ENCODE peak calls at places on chromosomes 12 and 14, in four cellular contexts. One of them, this sample, is unnamed.

GRCh38 chr14:96309128-96309906 is 53.3 kb downstream of the BDKRB1 start:
- DNase-seq in left ventricle myocardium inferior: no peak
- DNase-seq in bronchial epithelial cell: no peak
- DNase-seq in retinal pigment epithelial cell: no peak
- DNase-seq in this sample: peak

GRCh38 chr14:24164591-24164991 is 3.5 kb downstream of the IRF9 start:
- DNase-seq in left ventricle myocardium inferior: no peak
- DNase-seq in bronchial epithelial cell: no peak
- DNase-seq in retinal pigment epithelial cell: no peak
- DNase-seq in this sample: no peak

GRCh38 chr12:15939111-15939510 is 28.0 kb downstream of the DERA start:
- DNase-seq in left ventricle myocardium inferior: no peak
- DNase-seq in bronchial epithelial cell: no peak
- DNase-seq in retinal pigment epithelial cell: no peak
- DNase-seq in this sample: no peak

GRCh38 chr14:35532783-35533356 is 1.1 kb upstream of the INSM2 start:
- DNase-seq in left ventricle myocardium inferior: no peak
- DNase-seq in bronchial epithelial cell: peak
- DNase-seq in retinal pigment epithelial cell: no peak
- DNase-seq in this sample: no peak

GRCh38 chr12:94262228-94263010 is 114.0 kb downstream of the PLXNC1 start:
- DNase-seq in left ventricle myocardium inferior: peak
- DNase-seq in bronchial epithelial cell: peak
- DNase-seq in retinal pigment epithelial cell: peak
- DNase-seq in this sample: peak

GRCh38 chr12:46049665-46050064 is 59.3 kb upstream of the SCAF11 start:
- DNase-seq in left ventricle myocardium inferior: no peak
- DNase-seq in bronchial epithelial cell: no peak
- DNase-seq in retinal pigment epithelial cell: no peak
- DNase-seq in this sample: no peak

GRCh38 chr14:90513151-90514014 is 116.6 kb downstream of the CALM1 start:
- DNase-seq in left ventricle myocardium inferior: peak
- DNase-seq in bronchial epithelial cell: peak
- DNase-seq in retinal pigment epithelial cell: peak
- DNase-seq in this sample: no peak

GRCh38 chr12:41188058-41188840 is at the start of gene PDZRN4:
- DNase-seq in left ventricle myocardium inferior: no peak
- DNase-seq in bronchial epithelial cell: no peak
- DNase-seq in retinal pigment epithelial cell: no peak
- DNase-seq in this sample: no peak

GRCh38 chr12:57031228-57031670 is 14.9 kb upstream of the TAC3 start:
- DNase-seq in left ventricle myocardium inferior: no peak
- DNase-seq in bronchial epithelial cell: peak
- DNase-seq in retinal pigment epithelial cell: no peak
- DNase-seq in this sample: no peak

GRCh38 chr12:93541578-93542217 is 30.8 kb upstream of the SOCS2 start:
- DNase-seq in left ventricle myocardium inferior: no peak
- DNase-seq in bronchial epithelial cell: no peak
- DNase-seq in retinal pigment epithelial cell: no peak
- DNase-seq in this sample: no peak

GRCh38 chr12:69837191-69838085 is 12.4 kb downstream of the MYRFL start:
- DNase-seq in left ventricle myocardium inferior: no peak
- DNase-seq in bronchial epithelial cell: no peak
- DNase-seq in retinal pigment epithelial cell: no peak
- DNase-seq in this sample: no peak

GRCh38 chr12:114405449-114406271 is at the start of gene TBX5:
- DNase-seq in left ventricle myocardium inferior: no peak
- DNase-seq in bronchial epithelial cell: no peak
- DNase-seq in retinal pigment epithelial cell: no peak
- DNase-seq in this sample: no peak

GRCh38 chr12:31568498-31568897 is 22.4 kb downstream of the DENND5B start:
- DNase-seq in left ventricle myocardium inferior: no peak
- DNase-seq in bronchial epithelial cell: no peak
- DNase-seq in retinal pigment epithelial cell: no peak
- DNase-seq in this sample: no peak

GRCh38 chr12:48788522-48788851 is 402 bp downstream of the ADCY6 start:
- DNase-seq in left ventricle myocardium inferior: no peak
- DNase-seq in bronchial epithelial cell: no peak
- DNase-seq in retinal pigment epithelial cell: no peak
- DNase-seq in this sample: no peak

GRCh38 chr12:12645485-12645884 is 33.8 kb downstream of the CREBL2 start:
- DNase-seq in left ventricle myocardium inferior: no peak
- DNase-seq in bronchial epithelial cell: peak
- DNase-seq in retinal pigment epithelial cell: no peak
- DNase-seq in this sample: no peak

GRCh38 chr12:48008349-48008748 is 4.1 kb upstream of the COL2A1 start:
- DNase-seq in left ventricle myocardium inferior: no peak
- DNase-seq in bronchial epithelial cell: no peak
- DNase-seq in retinal pigment epithelial cell: no peak
- DNase-seq in this sample: no peak

GRCh38 chr14:34075095-34075744 is 124.3 kb upstream of the EGLN3 start:
- DNase-seq in left ventricle myocardium inferior: no peak
- DNase-seq in bronchial epithelial cell: no peak
- DNase-seq in retinal pigment epithelial cell: no peak
- DNase-seq in this sample: no peak

GRCh38 chr14:59870277-59871165 is at the start of gene RTN1:
- DNase-seq in left ventricle myocardium inferior: peak
- DNase-seq in bronchial epithelial cell: peak
- DNase-seq in retinal pigment epithelial cell: peak
- DNase-seq in this sample: no peak

GRCh38 chr12:109760031-109760929 is 46.7 kb downstream of the FAM222A start:
- DNase-seq in left ventricle myocardium inferior: peak
- DNase-seq in bronchial epithelial cell: no peak
- DNase-seq in retinal pigment epithelial cell: no peak
- DNase-seq in this sample: no peak

GRCh38 chr14:64704145-64704742 is at the start of gene PLEKHG3:
- DNase-seq in left ventricle myocardium inferior: peak
- DNase-seq in bronchial epithelial cell: peak
- DNase-seq in retinal pigment epithelial cell: no peak
- DNase-seq in this sample: no peak

GRCh38 chr12:117762143-117762542 is 206.6 kb downstream of the KSR2 start:
- DNase-seq in left ventricle myocardium inferior: no peak
- DNase-seq in bronchial epithelial cell: no peak
- DNase-seq in retinal pigment epithelial cell: no peak
- DNase-seq in this sample: no peak

GRCh38 chr14:75554482-75554881 is 23.9 kb upstream of the FLVCR2 start:
- DNase-seq in left ventricle myocardium inferior: no peak
- DNase-seq in bronchial epithelial cell: peak
- DNase-seq in retinal pigment epithelial cell: no peak
- DNase-seq in this sample: no peak

GRCh38 chr14:22190411-22191191 is 398.4 kb downstream of the DAD1 start:
- DNase-seq in left ventricle myocardium inferior: no peak
- DNase-seq in bronchial epithelial cell: peak
- DNase-seq in retinal pigment epithelial cell: no peak
- DNase-seq in this sample: peak

GRCh38 chr12:15592934-15593333 is 196.3 kb downstream of the EPS8 start:
- DNase-seq in left ventricle myocardium inferior: no peak
- DNase-seq in bronchial epithelial cell: no peak
- DNase-seq in retinal pigment epithelial cell: no peak
- DNase-seq in this sample: no peak

GRCh38 chr14:94936411-94936892 is 166.5 kb upstream of the GSC start:
- DNase-seq in left ventricle myocardium inferior: peak
- DNase-seq in bronchial epithelial cell: no peak
- DNase-seq in retinal pigment epithelial cell: peak
- DNase-seq in this sample: no peak

GRCh38 chr12:101738920-101739665 is at the start of gene SYCP3:
- DNase-seq in left ventricle myocardium inferior: no peak
- DNase-seq in bronchial epithelial cell: no peak
- DNase-seq in retinal pigment epithelial cell: no peak
- DNase-seq in this sample: no peak

GRCh38 chr12:67441736-67442346 is 172.7 kb downstream of the CAND1 start:
- DNase-seq in left ventricle myocardium inferior: peak
- DNase-seq in bronchial epithelial cell: peak
- DNase-seq in retinal pigment epithelial cell: peak
- DNase-seq in this sample: no peak

GRCh38 chr12:54993181-54993835 is 8.7 kb upstream of the TESPA1 start:
- DNase-seq in left ventricle myocardium inferior: no peak
- DNase-seq in bronchial epithelial cell: peak
- DNase-seq in retinal pigment epithelial cell: peak
- DNase-seq in this sample: no peak

GRCh38 chr12:2054091-2055018 is 1.6 kb downstream of the CACNA1C start:
- DNase-seq in left ventricle myocardium inferior: no peak
- DNase-seq in bronchial epithelial cell: no peak
- DNase-seq in retinal pigment epithelial cell: no peak
- DNase-seq in this sample: no peak

GRCh38 chr12:85642810-85643209 is 193.4 kb downstream of the RASSF9 start:
- DNase-seq in left ventricle myocardium inferior: no peak
- DNase-seq in bronchial epithelial cell: peak
- DNase-seq in retinal pigment epithelial cell: no peak
- DNase-seq in this sample: no peak

GRCh38 chr14:60324837-60325236 is 75.8 kb downstream of the PPM1A start:
- DNase-seq in left ventricle myocardium inferior: no peak
- DNase-seq in bronchial epithelial cell: no peak
- DNase-seq in retinal pigment epithelial cell: no peak
- DNase-seq in this sample: no peak

GRCh38 chr12:13173537-13173936 is 23.0 kb upstream of the EMP1 start:
- DNase-seq in left ventricle myocardium inferior: peak
- DNase-seq in bronchial epithelial cell: peak
- DNase-seq in retinal pigment epithelial cell: peak
- DNase-seq in this sample: no peak

GRCh38 chr12:98422809-98423208 is 92.6 kb upstream of the TMPO start:
- DNase-seq in left ventricle myocardium inferior: no peak
- DNase-seq in bronchial epithelial cell: no peak
- DNase-seq in retinal pigment epithelial cell: no peak
- DNase-seq in this sample: no peak

GRCh38 chr12:117850048-117850447 is 118.7 kb downstream of the KSR2 start:
- DNase-seq in left ventricle myocardium inferior: no peak
- DNase-seq in bronchial epithelial cell: peak
- DNase-seq in retinal pigment epithelial cell: no peak
- DNase-seq in this sample: no peak

GRCh38 chr14:22163051-22163450 is 426.0 kb downstream of the DAD1 start:
- DNase-seq in left ventricle myocardium inferior: no peak
- DNase-seq in bronchial epithelial cell: peak
- DNase-seq in retinal pigment epithelial cell: no peak
- DNase-seq in this sample: no peak

GRCh38 chr14:93122820-93123219 is 7.1 kb upstream of the ITPK1 start:
- DNase-seq in left ventricle myocardium inferior: no peak
- DNase-seq in bronchial epithelial cell: no peak
- DNase-seq in retinal pigment epithelial cell: no peak
- DNase-seq in this sample: no peak

GRCh38 chr14:30193791-30194407 is 266.3 kb upstream of the PRKD1 start:
- DNase-seq in left ventricle myocardium inferior: no peak
- DNase-seq in bronchial epithelial cell: peak
- DNase-seq in retinal pigment epithelial cell: no peak
- DNase-seq in this sample: no peak

DNA sequence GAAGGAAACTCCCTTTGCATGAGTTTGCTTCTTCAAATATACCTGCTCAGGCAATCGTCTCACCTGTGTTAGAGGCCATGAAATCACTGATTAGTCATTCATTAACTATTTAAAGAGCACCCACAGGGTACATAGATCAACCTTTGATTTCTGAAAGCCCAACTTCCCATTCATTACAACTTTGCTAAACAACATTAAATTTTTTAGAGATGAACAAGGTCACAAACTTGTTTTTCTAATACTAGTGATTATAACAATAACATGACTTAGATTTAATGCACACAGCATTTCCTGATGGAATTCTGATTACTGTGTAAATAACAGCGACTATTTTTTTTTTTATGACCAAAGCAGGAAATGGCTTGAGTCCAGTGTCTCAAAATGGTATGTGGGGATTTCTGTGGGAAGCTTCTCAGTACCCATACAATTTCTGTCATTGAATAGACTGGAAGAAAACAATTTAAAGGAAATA is 5.4 kb upstream of the ERO1A start:
- DNase-seq in left ventricle myocardium inferior: no peak
- DNase-seq in bronchial epithelial cell: peak
- DNase-seq in retinal pigment epithelial cell: no peak
- DNase-seq in this sample: peak
- H3K4me3 ChIP-seq in left ventricle myocardium inferior: no peak
- H3K4me3 ChIP-seq in bronchial epithelial cell: no peak
- H3K4me3 ChIP-seq in retinal pigment epithelial cell: no peak
- H3K4me3 ChIP-seq in this sample: no peak

GRCh38 chr12:103569278-103569677 is 17.8 kb upstream of the STAB2 start:
- DNase-seq in left ventricle myocardium inferior: no peak
- DNase-seq in bronchial epithelial cell: no peak
- DNase-seq in retinal pigment epithelial cell: no peak
- DNase-seq in this sample: no peak

GRCh38 chr12:103561174-103561573 is 25.9 kb upstream of the STAB2 start:
- DNase-seq in left ventricle myocardium inferior: no peak
- DNase-seq in bronchial epithelial cell: peak
- DNase-seq in retinal pigment epithelial cell: peak
- DNase-seq in this sample: no peak

GRCh38 chr12:103571286-103571685 is 15.8 kb upstream of the STAB2 start:
- DNase-seq in left ventricle myocardium inferior: peak
- DNase-seq in bronchial epithelial cell: peak
- DNase-seq in retinal pigment epithelial cell: no peak
- DNase-seq in this sample: no peak

GRCh38 chr12:103560604-103561101 is 26.4 kb upstream of the STAB2 start:
- DNase-seq in left ventricle myocardium inferior: no peak
- DNase-seq in bronchial epithelial cell: peak
- DNase-seq in retinal pigment epithelial cell: peak
- DNase-seq in this sample: peak

GRCh38 chr12:103566398-103566797 is 20.7 kb upstream of the STAB2 start:
- DNase-seq in left ventricle myocardium inferior: no peak
- DNase-seq in bronchial epithelial cell: no peak
- DNase-seq in retinal pigment epithelial cell: no peak
- DNase-seq in this sample: no peak
- TF ChIP-seq CTCF in left ventricle myocardium inferior: no peak
- TF ChIP-seq CTCF in bronchial epithelial cell: no peak
- TF ChIP-seq CTCF in retinal pigment epithelial cell: no peak
- TF ChIP-seq CTCF in this sample: no peak

GRCh38 chr14:36652542-36653201 is 9.0 kb upstream of the PAX9 start:
- DNase-seq in left ventricle myocardium inferior: no peak
- DNase-seq in bronchial epithelial cell: no peak
- DNase-seq in retinal pigment epithelial cell: no peak
- DNase-seq in this sample: no peak

GRCh38 chr14:36647827-36648753 is 13.6 kb upstream of the PAX9 start:
- DNase-seq in left ventricle myocardium inferior: no peak
- DNase-seq in bronchial epithelial cell: peak
- DNase-seq in retinal pigment epithelial cell: peak
- DNase-seq in this sample: no peak

GRCh38 chr14:36649872-36650650 is 11.6 kb upstream of the PAX9 start:
- DNase-seq in left ventricle myocardium inferior: no peak
- DNase-seq in bronchial epithelial cell: no peak
- DNase-seq in retinal pigment epithelial cell: no peak
- DNase-seq in this sample: no peak

GRCh38 chr14:36647417-36647826 is 14.2 kb upstream of the PAX9 start:
- DNase-seq in left ventricle myocardium inferior: no peak
- DNase-seq in bronchial epithelial cell: no peak
- DNase-seq in retinal pigment epithelial cell: no peak
- DNase-seq in this sample: no peak

GRCh38 chr14:36646664-36647416 is 14.8 kb upstream of the PAX9 start:
- DNase-seq in left ventricle myocardium inferior: no peak
- DNase-seq in bronchial epithelial cell: no peak
- DNase-seq in retinal pigment epithelial cell: no peak
- DNase-seq in this sample: no peak
- H3K4me3 ChIP-seq in left ventricle myocardium inferior: peak
- H3K4me3 ChIP-seq in bronchial epithelial cell: peak
- H3K4me3 ChIP-seq in retinal pigment epithelial cell: peak
- H3K4me3 ChIP-seq in this sample: peak

DNA sequence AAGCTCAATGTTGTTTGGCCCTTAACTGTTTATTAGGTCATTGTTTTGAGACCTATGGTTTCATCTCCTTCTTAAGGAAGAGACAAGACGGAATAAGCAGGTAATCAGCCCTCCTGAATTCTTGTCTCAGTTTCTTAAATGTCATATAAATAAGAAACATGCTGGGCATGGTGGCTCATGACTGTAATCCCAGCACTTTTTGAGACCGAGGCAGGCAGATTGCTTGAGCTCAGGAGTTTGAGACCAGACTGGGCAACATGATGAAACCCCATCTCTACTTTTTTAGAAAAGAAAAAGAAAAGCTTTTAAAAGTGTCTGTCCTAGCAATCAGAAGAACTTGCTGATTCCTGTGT is 5.1 kb downstream of the MTRFR start:
- DNase-seq in left ventricle myocardium inferior: no peak
- DNase-seq in bronchial epithelial cell: no peak
- DNase-seq in retinal pigment epithelial cell: no peak
- DNase-seq in this sample: no peak
- TF ChIP-seq CTCF in left ventricle myocardium inferior: no peak
- TF ChIP-seq CTCF in bronchial epithelial cell: no peak
- TF ChIP-seq CTCF in retinal pigment epithelial cell: no peak
- TF ChIP-seq CTCF in this sample: no peak